ENCODE peak calls at places on chromosome 1, in six cellular contexts. G, R, D, L, J and N are unnamed samples.

GRCh38 chr1:180253585-180254495 is 23.8 kb downstream of the LHX4 start:
- DNase-seq in G (no peak), R (no peak), D (no peak), L (no peak), J (no peak), N (no peak)

GRCh38 chr1:175191654-175192053 is 922 bp downstream of the KIAA0040 start:
- DNase-seq in G (no peak), R (peak; percentile 48), D (peak; percentile 41), L (no peak), J (no peak), N (no peak)

GRCh38 chr1:224539971-224540370 is 76.1 kb upstream of the CNIH3 start:
- DNase-seq in G (no peak), R (no peak), D (no peak), L (no peak), J (no peak), N (no peak)

GRCh38 chr1:47926461-47926999 is 70.7 kb downstream of the TRABD2B start:
- DNase-seq in G (no peak), R (no peak), D (no peak), L (no peak), J (no peak), N (no peak)

GRCh38 chr1:84223751-84224432 is 77.6 kb upstream of the SAMD13 start:
- DNase-seq in G (no peak), R (peak; percentile 3), D (no peak), L (no peak), J (no peak), N (no peak)

GRCh38 chr1:64750092-64750491 is 5.2 kb downstream of the RAVER2 start:
- DNase-seq in G (no peak), R (no peak), D (no peak), L (no peak), J (no peak), N (no peak)

GRCh38 chr1:79059361-79059760 is 52.8 kb upstream of the ADGRL4 start:
- DNase-seq in G (no peak), R (no peak), D (no peak), L (no peak), J (no peak), N (no peak)

GRCh38 chr1:100463809-100464424 is 74.0 kb upstream of the GPR88 start:
- DNase-seq in G (peak; percentile 28), R (peak; percentile 67), D (peak; percentile 36), L (no peak), J (no peak), N (peak; percentile 27)

GRCh38 chr1:181424786-181425403 is 58.4 kb upstream of the CACNA1E start:
- DNase-seq in G (peak; percentile 66), R (peak; percentile 67), D (peak; percentile 11), L (peak; percentile 41), J (peak; percentile 9), N (peak; percentile 2)

GRCh38 chr1:154423303-154423987 is 18.3 kb downstream of the IL6R start:
- DNase-seq in G (no peak), R (peak; percentile 77), D (no peak), L (no peak), J (no peak), N (no peak)